ENCODE peak calls at places on chromosomes 6 and 20, in five cellular contexts. P is ovary, L is HCT116, S is tibial nerve, K is tibial artery. Y is an unnamed sample. For H3K27me3 and H3K36me3, the result is how much of the 10 kb centered on the place peaks cover.

GRCh38 chr20:33568378-33569289 is 78.7 kb downstream of the CBFA2T2 start:
- DNase-seq in K (no peak), S (no peak), L (no peak), P (peak), Y (peak)

GRCh38 chr6:99016355-99016754 is 68.6 kb upstream of the FBXL4 start:
- DNase-seq in K (no peak), S (no peak), L (no peak), P (no peak), Y (no peak)

GRCh38 chr6:11727995-11728961 is 50.3 kb downstream of the ADTRP start:
- DNase-seq in P (no peak), L (no peak), K (no peak), S (no peak), Y (no peak)

GRCh38 chr6:26125015-26125690 is 37.9 kb downstream of the HFE start:
- DNase-seq in L (no peak), S (no peak), P (peak), K (no peak), Y (peak)

GRCh38 chr20:63114693-63115069 is 101.2 kb downstream of the YTHDF1 start:
- DNase-seq in K (no peak), L (no peak), S (no peak), P (no peak), Y (no peak)

GRCh38 chr20:60048634-60049578 is 90.7 kb downstream of the CDH26 start:
- DNase-seq in K (no peak), S (no peak), P (no peak), L (no peak), Y (no peak)

GRCh38 chr6:107656883-107657282 is 167.0 kb downstream of the SOBP start:
- DNase-seq in K (no peak), L (no peak), S (no peak), P (no peak), Y (no peak)

GRCh38 chr6:85620308-85620707 is 22.4 kb downstream of the SYNCRIP start:
- DNase-seq in S (no peak), K (no peak), P (no peak), L (no peak), Y (no peak)

GRCh38 chr20:35618372-35619131 is 2.9 kb downstream of the SPAG4 start:
- DNase-seq in L (no peak), S (no peak), K (no peak), P (peak), Y (no peak)

GRCh38 chr6:15183979-15184378 is 61.9 kb upstream of the JARID2 start:
- DNase-seq in L (no peak), K (no peak), S (no peak), P (no peak), Y (peak)

GRCh38 chr6:99779631-99780555 is 173.3 kb downstream of the PRDM13 start:
- DNase-seq in K (no peak), L (no peak), P (no peak), S (no peak), Y (no peak)

GRCh38 chr20:17558154-17558940 is 11.5 kb upstream of the DSTN start:
- DNase-seq in P (peak), L (peak), K (peak), S (no peak), Y (no peak)

GRCh38 chr20:57243480-57244220 is 22.8 kb downstream of the BMP7 start:
- DNase-seq in K (no peak), L (no peak), P (no peak), S (no peak), Y (no peak)

GRCh38 chr6:11362481-11363018 is 130.1 kb upstream of the NEDD9 start:
- DNase-seq in S (no peak), L (no peak), K (no peak), P (no peak), Y (no peak)

GRCh38 chr20:17571153-17571527 is 1.3 kb downstream of the DSTN start:
- DNase-seq in L (no peak), S (no peak), P (no peak), K (no peak), Y (no peak)

GRCh38 chr20:64064145-64064698 is 1.2 kb downstream of the TCEA2 start:
- DNase-seq in P (peak), S (no peak), K (no peak), L (peak), Y (no peak)

GRCh38 chr6:79536615-79536968 is 638 bp downstream of the LCA5 start:
- DNase-seq in L (no peak), S (peak), K (peak), P (peak), Y (no peak)

GRCh38 chr6:72595812-72596211 is 26.1 kb upstream of the KCNQ5 start:
- DNase-seq in P (no peak), L (no peak), S (no peak), K (no peak), Y (no peak)

GRCh38 chr6:169499728-169500265 is 202.0 kb downstream of the WDR27 start:
- DNase-seq in P (no peak), K (no peak), S (no peak), L (no peak), Y (no peak)

GRCh38 chr6:100479180-100480035 is 14.7 kb upstream of the SIM1 start:
- DNase-seq in P (no peak), S (no peak), K (no peak), L (peak), Y (no peak)

GRCh38 chr6:118867181-118867580 is 26.8 kb upstream of the ASF1A start:
- DNase-seq in P (no peak), L (no peak), K (no peak), S (no peak), Y (no peak)

GRCh38 chr20:37670426-37670825 is 23.4 kb upstream of the CTNNBL1 start:
- DNase-seq in K (no peak), P (no peak), S (no peak), L (no peak), Y (no peak)

GRCh38 chr6:136031982-136032381 is 180.5 kb downstream of the PDE7B start:
- DNase-seq in P (peak), L (peak), K (no peak), S (no peak), Y (no peak)

GRCh38 chr6:52925919-52926792 is 16.7 kb upstream of the GSTA3 start:
- DNase-seq in L (no peak), P (no peak), K (no peak), S (no peak), Y (no peak)

GRCh38 chr6:76697585-76697984 is 625.1 kb upstream of the IMPG1 start:
- DNase-seq in K (no peak), P (no peak), S (no peak), L (peak), Y (no peak)

GRCh38 chr20:8209061-8209460 is 77.0 kb downstream of the PLCB1 start:
- DNase-seq in K (no peak), L (no peak), S (no peak), P (no peak), Y (peak)

GRCh38 chr6:160005861-160006540 is 37.1 kb downstream of the IGF2R start:
- DNase-seq in S (no peak), L (no peak), K (no peak), P (peak), Y (no peak)

GRCh38 chr6:29631860-29632731 is 887 bp downstream of the GABBR1 start:
- DNase-seq in S (no peak), L (no peak), P (peak), K (peak), Y (peak)

GRCh38 chr6:30640481-30640880 is 6.5 kb upstream of the C6orf136 start:
- DNase-seq in K (no peak), P (no peak), L (no peak), S (no peak), Y (no peak)

GRCh38 chr6:134822920-134823430 is 126.9 kb downstream of the ALDH8A1 start:
- DNase-seq in K (no peak), S (no peak), P (peak), L (peak), Y (peak)

GRCh38 chr20:40807771-40808170 is 118.7 kb upstream of the MAFB start:
- DNase-seq in P (no peak), K (no peak), L (no peak), S (no peak), Y (no peak)

GRCh38 chr6:109693128-109693527 is 2.0 kb downstream of the FIG4 start:
- DNase-seq in S (no peak), P (no peak), L (no peak), K (no peak), Y (no peak)

GRCh38 chr20:54848262-54848661 is 372.9 kb downstream of the DOK5 start:
- DNase-seq in K (no peak), P (no peak), S (no peak), L (no peak), Y (no peak)

GRCh38 chr6:139514819-139515218 is 140.4 kb upstream of the CITED2 start:
- DNase-seq in K (no peak), L (no peak), S (no peak), P (no peak), Y (no peak)

GRCh38 chr20:59246691-59247090 is 53.7 kb upstream of the EDN3 start:
- DNase-seq in P (no peak), S (no peak), L (no peak), K (no peak), Y (no peak)

GRCh38 chr6:81241126-81241525 is 511.4 kb downstream of the TENT5A start:
- DNase-seq in P (no peak), S (no peak), K (no peak), L (no peak), Y (no peak)

GRCh38 chr6:132964868-132965382 is 150.6 kb downstream of the RPS12 start:
- DNase-seq in K (no peak), L (no peak), P (no peak), S (no peak), Y (no peak)

GRCh38 chr6:1603708-1604346 is 5.9 kb upstream of the FOXC1 start:
- DNase-seq in K (no peak), P (no peak), S (no peak), L (no peak), Y (no peak)
- H3K27me3 ChIP-seq in K (under half), P (under half), S (half or more), L (under half), Y (under half)

GRCh38 chr6:27871919-27872633 is 40.1 kb downstream of the OR2B2 start:
- DNase-seq in K (peak), P (peak), S (no peak), L (no peak), Y (peak)
- TF ChIP-seq CTCF in K (no peak), P (no peak), S (no peak), L (no peak), Y (peak)

GRCh38 chr6:152267967-152268845 is 369.0 kb downstream of the SYNE1 start:
- DNase-seq in K (no peak), S (no peak), L (no peak), P (peak), Y (no peak)
- H3K36me3 ChIP-seq in K (under half), S (under half), L (under half), P (under half), Y (under half)

GRCh38 chr20:32050324-32050723 is 1.7 kb upstream of the HCK start:
- DNase-seq in P (no peak), S (no peak), K (no peak), L (no peak), Y (no peak)
- H3K27me3 ChIP-seq in P (under half), S (half or more), K (half or more), L (under half), Y (under half)

GRCh38 chr20:19304389-19304788 is 91.9 kb downstream of the SLC24A3 start:
- DNase-seq in P (no peak), S (no peak), L (no peak), K (no peak), Y (no peak)
- TF ChIP-seq CTCF in P (no peak), S (no peak), L (no peak), K (no peak), Y (no peak)

GRCh38 chr6:33779305-33779704 is 9.6 kb downstream of the LEMD2 start:
- DNase-seq in K (no peak), P (no peak), L (no peak), S (no peak), Y (no peak)
- H3K36me3 ChIP-seq in K (half or more), P (under half), L (under half), S (half or more), Y (under half)

GRCh38 chr20:21517566-21518277 is 3.9 kb upstream of the NKX2-2 start:
- DNase-seq in P (no peak), L (no peak), K (no peak), S (no peak), Y (no peak)
- H3K27me3 ChIP-seq in P (under half), L (under half), K (half or more), S (half or more), Y (under half)

DNA sequence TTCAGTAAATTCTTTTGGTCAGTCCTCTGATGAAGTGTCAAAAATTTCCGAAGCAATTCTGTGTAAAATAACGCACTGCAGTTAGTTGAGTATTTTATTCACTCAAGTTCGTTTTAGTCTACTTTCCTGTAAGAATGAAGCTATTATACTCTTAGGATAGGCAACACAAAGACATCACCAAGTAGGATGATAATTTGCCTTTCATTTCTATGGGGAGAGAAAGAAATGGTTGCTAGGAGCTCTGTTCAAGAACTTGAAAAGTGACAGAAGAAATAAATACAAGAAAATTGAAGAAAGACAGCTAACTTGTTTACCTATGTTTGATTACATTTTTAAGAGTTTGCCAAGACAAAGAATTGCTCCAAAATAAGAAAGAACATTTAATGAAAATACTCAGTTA is 290.4 kb downstream of the EYS start:
- DNase-seq in P (no peak), S (no peak), L (no peak), K (no peak), Y (no peak)
- TF ChIP-seq CTCF in P (no peak), S (no peak), L (no peak), K (no peak), Y (no peak)

Y was measured in GM06990.